ENCODE peak calls at places on chromosomes 3 and 15, in four cellular contexts. J, U, L and G are unnamed samples. For H3K4me1, the result is how much of the 10 kb centered on the place peaks cover.

GRCh38 chr3:128112406-128112968 is 11.1 kb downstream of the RUVBL1 start:
- DNase-seq in L (no peak), J (no peak), U (peak), G (no peak)

GRCh38 chr3:117754841-117755240 is 1045.3 kb downstream of the TUSC7 start:
- DNase-seq in U (no peak), J (no peak), L (no peak), G (no peak)

GRCh38 chr3:33312361-33312760 is 35.1 kb downstream of the FBXL2 start:
- DNase-seq in J (no peak), L (no peak), U (no peak), G (no peak)

GRCh38 chr15:54017911-54018310 is 39.7 kb downstream of the UNC13C start:
- DNase-seq in J (no peak), U (no peak), L (no peak), G (no peak)

GRCh38 chr3:181721369-181721768 is 9.6 kb downstream of the SOX2 start:
- DNase-seq in U (no peak), L (no peak), J (no peak), G (no peak)

GRCh38 chr15:60963557-60963956 is 265.5 kb downstream of the RORA start:
- DNase-seq in U (no peak), J (no peak), L (no peak), G (no peak)

GRCh38 chr3:5304789-5305680 is 117.5 kb downstream of the EDEM1 start:
- DNase-seq in L (peak), U (peak), J (no peak), G (peak)

GRCh38 chr15:92714457-92715401 is 59.2 kb upstream of the FAM174B start:
- DNase-seq in U (peak), L (peak), J (peak), G (peak)

GRCh38 chr3:26757978-26758377 is 135.4 kb downstream of the LRRC3B start:
- DNase-seq in L (no peak), U (no peak), J (no peak), G (no peak)
- H3K4me1 ChIP-seq in L (under half), U (under half), J (under half), G (under half)

DNA sequence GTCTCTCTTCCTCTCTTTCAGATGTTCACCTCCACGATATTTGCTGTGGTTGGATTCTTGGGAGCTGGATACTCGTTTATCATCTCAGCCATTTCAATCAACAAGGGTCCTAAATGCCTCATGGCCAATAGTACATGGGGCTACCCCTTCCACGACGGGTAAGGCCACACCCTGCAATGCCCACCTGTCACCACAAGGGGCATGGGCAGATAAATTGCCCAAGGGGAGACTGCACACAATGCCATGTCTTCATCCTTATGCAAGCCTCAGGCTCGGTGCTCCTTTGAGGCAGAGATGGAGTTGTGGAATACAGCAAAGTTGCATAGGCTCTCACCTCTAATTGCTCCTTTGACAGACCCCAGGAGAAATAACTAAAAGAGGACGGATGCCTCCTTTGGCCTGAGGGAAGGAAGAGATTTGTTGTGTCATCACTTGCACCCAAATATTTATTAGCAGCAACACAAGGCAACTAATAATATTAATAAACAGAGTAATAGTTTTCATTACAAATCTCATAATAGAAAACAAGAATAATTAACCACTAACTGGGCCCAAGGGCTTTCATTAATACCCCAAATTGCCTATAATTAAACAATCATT is 13.2 kb downstream of the TM4SF4 start:
- DNase-seq in L (no peak), J (no peak), U (no peak), G (peak)
- TF ChIP-seq CTCF in L (peak), J (peak), U (peak), G (no peak)

GRCh38 chr3:122991236-122991985 is 36.2 kb downstream of the SEMA5B start:
- DNase-seq in L (no peak), J (no peak), U (no peak), G (no peak)
- H3K4me1 ChIP-seq in L (under half), J (under half), U (under half), G (under half)

DNA sequence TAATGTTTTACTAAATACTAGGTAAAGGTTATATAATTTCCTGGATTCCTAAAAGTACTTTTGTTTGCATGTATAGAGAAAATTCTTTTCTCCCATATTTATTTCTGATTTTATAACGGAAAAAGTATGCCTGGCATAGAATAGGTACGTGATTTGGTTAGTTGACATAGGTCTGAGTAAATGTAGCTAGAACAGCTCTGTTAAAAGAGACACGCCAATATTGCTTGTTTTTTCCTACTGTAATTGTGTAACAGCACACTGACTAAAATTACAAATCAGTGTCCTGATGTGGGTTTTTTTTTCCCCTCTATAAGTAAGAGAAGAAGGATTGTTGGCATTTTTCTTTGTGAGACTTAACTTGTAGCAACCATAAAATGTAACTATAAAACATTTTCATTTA is 26.7 kb downstream of the KLHL24 start:
- DNase-seq in J (no peak), L (no peak), U (no peak), G (no peak)
- TF ChIP-seq CTCF in J (no peak), L (no peak), U (no peak), G (no peak)

GRCh38 chr3:98646680-98647079 is 53.3 kb upstream of the CPOX start:
- DNase-seq in J (no peak), L (no peak), U (no peak), G (no peak)

GRCh38 chr3:98647197-98647596 is 53.8 kb upstream of the CPOX start:
- DNase-seq in U (no peak), J (no peak), L (no peak), G (no peak)

GRCh38 chr3:98655666-98656065 is 62.3 kb upstream of the CPOX start:
- DNase-seq in U (no peak), L (no peak), J (no peak), G (no peak)

GRCh38 chr3:98651766-98652077 is 58.3 kb upstream of the CPOX start:
- DNase-seq in L (no peak), U (no peak), J (no peak), G (no peak)

GRCh38 chr3:98650966-98651765 is 57.8 kb upstream of the CPOX start:
- DNase-seq in U (no peak), J (no peak), L (no peak), G (no peak)
- H3K4me1 ChIP-seq in U (under half), J (under half), L (under half), G (under half)

GRCh38 chr3:138567403-138567802 is 26.7 kb downstream of the CEP70 start:
- DNase-seq in U (no peak), L (no peak), J (no peak), G (no peak)
- TF ChIP-seq CTCF in U (no peak), L (no peak), J (no peak), G (no peak)

DNA sequence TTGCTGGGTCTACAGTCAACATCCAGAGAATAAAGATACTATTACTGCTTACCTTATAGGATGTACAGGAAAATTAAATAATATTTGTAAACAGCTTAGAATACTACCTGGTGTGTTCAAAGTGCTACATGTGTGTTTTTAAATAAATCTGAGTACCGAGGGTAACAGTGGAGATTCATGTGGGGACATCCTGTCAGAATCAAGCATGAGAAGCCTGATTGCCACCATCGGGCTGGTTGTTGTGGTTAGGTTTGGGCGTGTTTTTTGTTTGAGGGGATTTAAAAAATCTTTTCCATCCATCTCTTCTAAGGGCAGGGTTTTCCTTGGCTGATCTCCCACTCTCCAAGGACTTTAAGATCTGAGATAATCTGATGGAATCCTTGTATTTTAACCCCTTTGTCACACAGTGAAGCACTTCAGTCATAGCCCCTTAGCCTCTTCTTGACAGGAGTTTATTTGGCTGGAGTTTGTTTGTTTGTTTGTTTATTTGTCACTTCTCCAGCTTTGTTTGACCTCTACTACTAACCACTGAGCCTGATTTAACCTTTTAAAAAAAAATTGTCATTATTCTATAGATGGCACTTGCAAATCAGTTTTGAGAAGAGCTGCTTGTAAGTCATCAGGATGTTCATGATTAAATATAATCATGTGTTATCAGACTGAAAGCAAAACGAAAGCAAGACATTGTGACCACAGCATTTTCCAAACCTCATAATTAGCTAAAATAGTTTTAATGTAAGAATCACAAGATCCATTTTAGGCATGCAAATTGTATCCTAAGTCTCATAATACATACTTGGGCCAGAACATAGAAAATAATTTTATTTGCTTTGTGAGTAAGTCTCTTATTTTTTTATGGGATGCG is 72.8 kb upstream of the RARB start:
- DNase-seq in J (no peak), L (no peak), U (no peak), G (no peak)
- H3K4me1 ChIP-seq in J (under half), L (under half), U (under half), G (under half)

GRCh38 chr3:119808843-119809242 is 26.9 kb downstream of the NR1I2 start:
- DNase-seq in U (no peak), J (no peak), L (no peak), G (no peak)

GRCh38 chr3:119809249-119810017 is 27.5 kb downstream of the NR1I2 start:
- DNase-seq in J (no peak), U (no peak), L (no peak), G (no peak)

GRCh38 chr3:119808244-119808643 is 26.3 kb downstream of the NR1I2 start:
- DNase-seq in L (no peak), J (no peak), U (no peak), G (no peak)

GRCh38 chr3:119812491-119813058 is 30.7 kb downstream of the NR1I2 start:
- DNase-seq in L (no peak), U (no peak), J (no peak), G (no peak)

GRCh38 chr3:119810018-119810435 is 28.1 kb downstream of the NR1I2 start:
- DNase-seq in L (peak), U (peak), J (peak), G (peak)
- TF ChIP-seq CTCF in L (no peak), U (no peak), J (no peak), G (no peak)